ENCODE peak calls at places on chromosomes 13 and 19, in nine cellular contexts. P is tibial nerve; I is neural progenitor cell; R is left kidney; O is choroid plexus epithelial cell; H is ovary; V is stimulated activated CD4-positive, alpha-beta T cell treated with anti-CD3 and anti-CD28 coated beads, Interleukin-1b, Interleukin-23, amount 100 ng/mL, for 24 hours; T is HT-29; X is HTR-8/SVneo. L is an unnamed sample.

GRCh38 chr19:720691-721160 is 12.0 kb downstream of the PALM start:
- DNase-seq in P (no peak), I (no peak), R (peak), O (no peak), H (peak), V (no peak), T (no peak), X (no peak), L (no peak)

GRCh38 chr13:76440568-76440967 is 445.6 kb downstream of the KCTD12 start:
- DNase-seq in P (no peak), I (no peak), R (no peak), O (no peak), H (no peak), V (no peak), T (no peak), X (no peak), L (no peak)

GRCh38 chr13:29654807-29655547 is 59.5 kb upstream of the SLC7A1 start:
- DNase-seq in P (no peak), I (no peak), R (no peak), O (no peak), H (no peak), V (no peak), T (no peak), X (no peak), L (no peak)

GRCh38 chr19:51071006-51071405 is 6.1 kb upstream of the KLK13 start:
- DNase-seq in P (no peak), I (no peak), R (no peak), O (no peak), H (no peak), V (no peak), T (no peak), X (no peak), L (no peak)

GRCh38 chr13:50731400-50731799 is 112.1 kb downstream of the DLEU7 start:
- DNase-seq in P (no peak), I (no peak), R (no peak), O (peak), H (no peak), V (no peak), T (peak), X (peak), L (no peak)

GRCh38 chr13:32811297-32811800 is 204.9 kb upstream of the KL start:
- DNase-seq in P (no peak), I (peak), R (peak), O (peak), H (no peak), V (no peak), T (peak), X (no peak), L (peak)

GRCh38 chr13:113813070-113813748 is 50.7 kb downstream of the GAS6 start:
- DNase-seq in P (no peak), I (no peak), R (peak), O (no peak), H (no peak), V (no peak), T (no peak), X (no peak), L (no peak)

GRCh38 chr13:85930108-85930507 is 130.9 kb upstream of the SLITRK6 start:
- DNase-seq in P (no peak), I (no peak), R (no peak), O (no peak), H (no peak), V (no peak), T (no peak), X (no peak), L (no peak)

GRCh38 chr19:51329411-51329810 is 12.5 kb downstream of the VSIG10L start:
- DNase-seq in P (no peak), I (no peak), R (no peak), O (no peak), H (no peak), V (no peak), T (no peak), X (no peak), L (no peak)

GRCh38 chr13:45518525-45519235 is 53.9 kb downstream of the COG3 start:
- DNase-seq in P (no peak), I (no peak), R (no peak), O (peak), H (no peak), V (no peak), T (no peak), X (no peak), L (no peak)

GRCh38 chr19:38034153-38034835 is 127.3 kb downstream of the SIPA1L3 start:
- DNase-seq in P (peak), I (no peak), R (no peak), O (peak), H (no peak), V (no peak), T (no peak), X (no peak), L (no peak)

GRCh38 chr19:45336696-45337251 is 3.8 kb upstream of the KLC3 start:
- DNase-seq in P (no peak), I (no peak), R (no peak), O (no peak), H (no peak), V (no peak), T (no peak), X (no peak), L (no peak)

GRCh38 chr19:12838182-12838890 is at the start of gene MAST1:
- DNase-seq in P (no peak), I (peak), R (peak), O (no peak), H (no peak), V (no peak), T (peak), X (peak), L (no peak)

GRCh38 chr13:18212873-18213272 is 968.8 kb downstream of the TUBA3C start:
- DNase-seq in P (peak), I (no peak), R (peak), O (peak), H (no peak), V (peak), T (no peak), X (no peak), L (no peak)

GRCh38 chr13:113854238-113855011 is 9.5 kb downstream of the GAS6 start:
- DNase-seq in P (peak), I (no peak), R (no peak), O (peak), H (no peak), V (no peak), T (no peak), X (no peak), L (no peak)

GRCh38 chr19:11096210-11096841 is 7.1 kb downstream of the LDLR start:
- DNase-seq in P (no peak), I (no peak), R (no peak), O (peak), H (peak), V (no peak), T (no peak), X (no peak), L (no peak)

GRCh38 chr19:2974342-2974932 is 2.9 kb upstream of the TLE6 start:
- DNase-seq in P (peak), I (peak), R (peak), O (peak), H (peak), V (no peak), T (no peak), X (no peak), L (no peak)

GRCh38 chr19:17346109-17346671 is 8.8 kb downstream of the GTPBP3 start:
- DNase-seq in P (peak), I (peak), R (peak), O (peak), H (peak), V (peak), T (peak), X (peak), L (no peak)

GRCh38 chr19:400976-401835 is 7.7 kb downstream of the C2CD4C start:
- DNase-seq in P (no peak), I (no peak), R (no peak), O (no peak), H (no peak), V (no peak), T (no peak), X (no peak), L (no peak)

GRCh38 chr19:2602391-2603181 is 99.9 kb downstream of the GNG7 start:
- DNase-seq in P (peak), I (peak), R (peak), O (peak), H (peak), V (no peak), T (peak), X (no peak), L (peak)

GRCh38 chr19:18657590-18658365 is 20.9 kb downstream of the KLHL26 start:
- DNase-seq in P (peak), I (peak), R (peak), O (peak), H (peak), V (no peak), T (no peak), X (peak), L (no peak)

GRCh38 chr13:72970956-72971355 is 87.8 kb upstream of the KLF5 start:
- DNase-seq in P (no peak), I (no peak), R (no peak), O (peak), H (no peak), V (no peak), T (no peak), X (no peak), L (no peak)

GRCh38 chr13:93915269-93915809 is 564.1 kb downstream of the DCT start:
- DNase-seq in P (no peak), I (no peak), R (no peak), O (peak), H (no peak), V (no peak), T (no peak), X (no peak), L (no peak)

GRCh38 chr13:24624801-24625231 is 55.4 kb upstream of the ATP12A start:
- DNase-seq in P (no peak), I (no peak), R (peak), O (no peak), H (peak), V (no peak), T (no peak), X (no peak), L (no peak)

L was measured in esophagus muscularis mucosa.